ENCODE peak calls at places on chromosomes 11 and 22, in nine cellular contexts. One of them, this sample, is unnamed.

GRCh38 chr11:19458231-19458630 is 217.5 kb upstream of the E2F8 start:
- DNase-seq in stimulated activated CD8-positive, alpha-beta memory T cell treated with anti-CD3 and anti-CD28 coated beads, Interleukin-15, amount 100 ng/mL, for 24 hours: no peak
- DNase-seq in fibroblast of lung: no peak
- DNase-seq in lower lobe of right lung: no peak
- DNase-seq in midbrain: no peak
- DNase-seq in T-helper 1 cell: no peak
- DNase-seq in colonic mucosa: no peak
- DNase-seq in Peyer's patch: no peak
- DNase-seq in stimulated activated CD4-positive, alpha-beta T cell treated with anti-CD3 and anti-CD28 coated beads, Interleukin-12 subunit alpha, Interleukin-12 subunit beta, amount 100 ng/mL, for 48 hours: no peak
- DNase-seq in this sample: no peak

GRCh38 chr22:35315141-35315854 is 15.6 kb downstream of the TOM1 start:
- DNase-seq in midbrain: no peak
- DNase-seq in Peyer's patch: no peak
- DNase-seq in stimulated activated CD8-positive, alpha-beta memory T cell treated with anti-CD3 and anti-CD28 coated beads, Interleukin-15, amount 100 ng/mL, for 24 hours: no peak
- DNase-seq in fibroblast of lung: no peak
- DNase-seq in lower lobe of right lung: no peak
- DNase-seq in colonic mucosa: no peak
- DNase-seq in stimulated activated CD4-positive, alpha-beta T cell treated with anti-CD3 and anti-CD28 coated beads, Interleukin-12 subunit alpha, Interleukin-12 subunit beta, amount 100 ng/mL, for 48 hours: no peak
- DNase-seq in T-helper 1 cell: no peak
- DNase-seq in this sample: no peak

GRCh38 chr22:44994399-44995281 is 15.2 kb downstream of the PHF21B start:
- DNase-seq in T-helper 1 cell: no peak
- DNase-seq in stimulated activated CD4-positive, alpha-beta T cell treated with anti-CD3 and anti-CD28 coated beads, Interleukin-12 subunit alpha, Interleukin-12 subunit beta, amount 100 ng/mL, for 48 hours: no peak
- DNase-seq in midbrain: no peak
- DNase-seq in lower lobe of right lung: no peak
- DNase-seq in stimulated activated CD8-positive, alpha-beta memory T cell treated with anti-CD3 and anti-CD28 coated beads, Interleukin-15, amount 100 ng/mL, for 24 hours: no peak
- DNase-seq in Peyer's patch: no peak
- DNase-seq in colonic mucosa: no peak
- DNase-seq in fibroblast of lung: no peak
- DNase-seq in this sample: no peak

GRCh38 chr11:134560066-134560465 is 148.0 kb upstream of the B3GAT1 start:
- DNase-seq in midbrain: no peak
- DNase-seq in colonic mucosa: no peak
- DNase-seq in T-helper 1 cell: no peak
- DNase-seq in fibroblast of lung: no peak
- DNase-seq in Peyer's patch: no peak
- DNase-seq in stimulated activated CD8-positive, alpha-beta memory T cell treated with anti-CD3 and anti-CD28 coated beads, Interleukin-15, amount 100 ng/mL, for 24 hours: no peak
- DNase-seq in stimulated activated CD4-positive, alpha-beta T cell treated with anti-CD3 and anti-CD28 coated beads, Interleukin-12 subunit alpha, Interleukin-12 subunit beta, amount 100 ng/mL, for 48 hours: no peak
- DNase-seq in lower lobe of right lung: no peak
- DNase-seq in this sample: no peak

GRCh38 chr11:125348141-125348651 is 147.9 kb downstream of the FEZ1 start:
- DNase-seq in colonic mucosa: no peak
- DNase-seq in lower lobe of right lung: peak
- DNase-seq in T-helper 1 cell: no peak
- DNase-seq in fibroblast of lung: no peak
- DNase-seq in stimulated activated CD8-positive, alpha-beta memory T cell treated with anti-CD3 and anti-CD28 coated beads, Interleukin-15, amount 100 ng/mL, for 24 hours: no peak
- DNase-seq in Peyer's patch: no peak
- DNase-seq in midbrain: no peak
- DNase-seq in stimulated activated CD4-positive, alpha-beta T cell treated with anti-CD3 and anti-CD28 coated beads, Interleukin-12 subunit alpha, Interleukin-12 subunit beta, amount 100 ng/mL, for 48 hours: no peak
- DNase-seq in this sample: no peak

GRCh38 chr22:43479311-43479710 is 67.5 kb downstream of the MPPED1 start:
- DNase-seq in T-helper 1 cell: no peak
- DNase-seq in colonic mucosa: no peak
- DNase-seq in stimulated activated CD8-positive, alpha-beta memory T cell treated with anti-CD3 and anti-CD28 coated beads, Interleukin-15, amount 100 ng/mL, for 24 hours: no peak
- DNase-seq in midbrain: no peak
- DNase-seq in Peyer's patch: no peak
- DNase-seq in fibroblast of lung: no peak
- DNase-seq in lower lobe of right lung: no peak
- DNase-seq in stimulated activated CD4-positive, alpha-beta T cell treated with anti-CD3 and anti-CD28 coated beads, Interleukin-12 subunit alpha, Interleukin-12 subunit beta, amount 100 ng/mL, for 48 hours: no peak
- DNase-seq in this sample: no peak

GRCh38 chr11:107576497-107577086 is 11.1 kb upstream of the ALKBH8 start:
- DNase-seq in stimulated activated CD8-positive, alpha-beta memory T cell treated with anti-CD3 and anti-CD28 coated beads, Interleukin-15, amount 100 ng/mL, for 24 hours: no peak
- DNase-seq in fibroblast of lung: peak
- DNase-seq in stimulated activated CD4-positive, alpha-beta T cell treated with anti-CD3 and anti-CD28 coated beads, Interleukin-12 subunit alpha, Interleukin-12 subunit beta, amount 100 ng/mL, for 48 hours: no peak
- DNase-seq in midbrain: peak
- DNase-seq in Peyer's patch: peak
- DNase-seq in colonic mucosa: peak
- DNase-seq in T-helper 1 cell: peak
- DNase-seq in lower lobe of right lung: no peak
- DNase-seq in this sample: peak

GRCh38 chr11:33449798-33450197 is 192.6 kb downstream of the HIPK3 start:
- DNase-seq in fibroblast of lung: peak
- DNase-seq in T-helper 1 cell: no peak
- DNase-seq in colonic mucosa: no peak
- DNase-seq in stimulated activated CD8-positive, alpha-beta memory T cell treated with anti-CD3 and anti-CD28 coated beads, Interleukin-15, amount 100 ng/mL, for 24 hours: no peak
- DNase-seq in lower lobe of right lung: no peak
- DNase-seq in midbrain: no peak
- DNase-seq in Peyer's patch: no peak
- DNase-seq in stimulated activated CD4-positive, alpha-beta T cell treated with anti-CD3 and anti-CD28 coated beads, Interleukin-12 subunit alpha, Interleukin-12 subunit beta, amount 100 ng/mL, for 48 hours: no peak
- DNase-seq in this sample: no peak

GRCh38 chr11:111954154-111954553 is 17.0 kb downstream of the DIXDC1 start:
- DNase-seq in T-helper 1 cell: no peak
- DNase-seq in stimulated activated CD8-positive, alpha-beta memory T cell treated with anti-CD3 and anti-CD28 coated beads, Interleukin-15, amount 100 ng/mL, for 24 hours: no peak
- DNase-seq in midbrain: no peak
- DNase-seq in stimulated activated CD4-positive, alpha-beta T cell treated with anti-CD3 and anti-CD28 coated beads, Interleukin-12 subunit alpha, Interleukin-12 subunit beta, amount 100 ng/mL, for 48 hours: no peak
- DNase-seq in lower lobe of right lung: no peak
- DNase-seq in colonic mucosa: no peak
- DNase-seq in Peyer's patch: no peak
- DNase-seq in fibroblast of lung: no peak
- DNase-seq in this sample: no peak

GRCh38 chr22:27632451-27633295 is 168.9 kb downstream of the MN1 start:
- DNase-seq in stimulated activated CD4-positive, alpha-beta T cell treated with anti-CD3 and anti-CD28 coated beads, Interleukin-12 subunit alpha, Interleukin-12 subunit beta, amount 100 ng/mL, for 48 hours: no peak
- DNase-seq in stimulated activated CD8-positive, alpha-beta memory T cell treated with anti-CD3 and anti-CD28 coated beads, Interleukin-15, amount 100 ng/mL, for 24 hours: no peak
- DNase-seq in T-helper 1 cell: no peak
- DNase-seq in midbrain: no peak
- DNase-seq in Peyer's patch: no peak
- DNase-seq in lower lobe of right lung: no peak
- DNase-seq in colonic mucosa: no peak
- DNase-seq in fibroblast of lung: peak
- DNase-seq in this sample: no peak

GRCh38 chr22:20752104-20752741 is 21.7 kb upstream of the SERPIND1 start:
- DNase-seq in midbrain: no peak
- DNase-seq in colonic mucosa: no peak
- DNase-seq in Peyer's patch: no peak
- DNase-seq in T-helper 1 cell: no peak
- DNase-seq in stimulated activated CD4-positive, alpha-beta T cell treated with anti-CD3 and anti-CD28 coated beads, Interleukin-12 subunit alpha, Interleukin-12 subunit beta, amount 100 ng/mL, for 48 hours: no peak
- DNase-seq in fibroblast of lung: no peak
- DNase-seq in stimulated activated CD8-positive, alpha-beta memory T cell treated with anti-CD3 and anti-CD28 coated beads, Interleukin-15, amount 100 ng/mL, for 24 hours: no peak
- DNase-seq in lower lobe of right lung: no peak
- DNase-seq in this sample: no peak

GRCh38 chr11:72773291-72773690 is 20.6 kb downstream of the STARD10 start:
- DNase-seq in colonic mucosa: no peak
- DNase-seq in stimulated activated CD8-positive, alpha-beta memory T cell treated with anti-CD3 and anti-CD28 coated beads, Interleukin-15, amount 100 ng/mL, for 24 hours: no peak
- DNase-seq in stimulated activated CD4-positive, alpha-beta T cell treated with anti-CD3 and anti-CD28 coated beads, Interleukin-12 subunit alpha, Interleukin-12 subunit beta, amount 100 ng/mL, for 48 hours: no peak
- DNase-seq in T-helper 1 cell: no peak
- DNase-seq in Peyer's patch: no peak
- DNase-seq in midbrain: no peak
- DNase-seq in lower lobe of right lung: no peak
- DNase-seq in fibroblast of lung: peak
- DNase-seq in this sample: no peak

GRCh38 chr11:110472858-110473257 is 43.1 kb downstream of the FDX1 start:
- DNase-seq in stimulated activated CD4-positive, alpha-beta T cell treated with anti-CD3 and anti-CD28 coated beads, Interleukin-12 subunit alpha, Interleukin-12 subunit beta, amount 100 ng/mL, for 48 hours: no peak
- DNase-seq in T-helper 1 cell: no peak
- DNase-seq in fibroblast of lung: peak
- DNase-seq in Peyer's patch: no peak
- DNase-seq in lower lobe of right lung: no peak
- DNase-seq in midbrain: no peak
- DNase-seq in stimulated activated CD8-positive, alpha-beta memory T cell treated with anti-CD3 and anti-CD28 coated beads, Interleukin-15, amount 100 ng/mL, for 24 hours: no peak
- DNase-seq in colonic mucosa: no peak
- DNase-seq in this sample: no peak

GRCh38 chr11:113553905-113554304 is 78.7 kb upstream of the DRD2 start:
- DNase-seq in T-helper 1 cell: no peak
- DNase-seq in colonic mucosa: no peak
- DNase-seq in Peyer's patch: no peak
- DNase-seq in lower lobe of right lung: no peak
- DNase-seq in midbrain: no peak
- DNase-seq in fibroblast of lung: peak
- DNase-seq in stimulated activated CD4-positive, alpha-beta T cell treated with anti-CD3 and anti-CD28 coated beads, Interleukin-12 subunit alpha, Interleukin-12 subunit beta, amount 100 ng/mL, for 48 hours: no peak
- DNase-seq in stimulated activated CD8-positive, alpha-beta memory T cell treated with anti-CD3 and anti-CD28 coated beads, Interleukin-15, amount 100 ng/mL, for 24 hours: no peak
- DNase-seq in this sample: no peak

GRCh38 chr11:134050541-134051383 is 18.1 kb upstream of the JAM3 start:
- DNase-seq in fibroblast of lung: no peak
- DNase-seq in stimulated activated CD4-positive, alpha-beta T cell treated with anti-CD3 and anti-CD28 coated beads, Interleukin-12 subunit alpha, Interleukin-12 subunit beta, amount 100 ng/mL, for 48 hours: peak
- DNase-seq in stimulated activated CD8-positive, alpha-beta memory T cell treated with anti-CD3 and anti-CD28 coated beads, Interleukin-15, amount 100 ng/mL, for 24 hours: peak
- DNase-seq in Peyer's patch: peak
- DNase-seq in T-helper 1 cell: peak
- DNase-seq in colonic mucosa: peak
- DNase-seq in lower lobe of right lung: peak
- DNase-seq in midbrain: peak
- DNase-seq in this sample: peak

GRCh38 chr11:69352181-69352580 is 58.2 kb downstream of the MYEOV start:
- DNase-seq in stimulated activated CD4-positive, alpha-beta T cell treated with anti-CD3 and anti-CD28 coated beads, Interleukin-12 subunit alpha, Interleukin-12 subunit beta, amount 100 ng/mL, for 48 hours: no peak
- DNase-seq in midbrain: no peak
- DNase-seq in lower lobe of right lung: no peak
- DNase-seq in fibroblast of lung: peak
- DNase-seq in Peyer's patch: no peak
- DNase-seq in T-helper 1 cell: no peak
- DNase-seq in stimulated activated CD8-positive, alpha-beta memory T cell treated with anti-CD3 and anti-CD28 coated beads, Interleukin-15, amount 100 ng/mL, for 24 hours: no peak
- DNase-seq in colonic mucosa: peak
- DNase-seq in this sample: no peak

GRCh38 chr11:17760102-17761029 is 25.8 kb downstream of the KCNC1 start:
- DNase-seq in Peyer's patch: no peak
- DNase-seq in T-helper 1 cell: no peak
- DNase-seq in stimulated activated CD8-positive, alpha-beta memory T cell treated with anti-CD3 and anti-CD28 coated beads, Interleukin-15, amount 100 ng/mL, for 24 hours: no peak
- DNase-seq in colonic mucosa: peak
- DNase-seq in stimulated activated CD4-positive, alpha-beta T cell treated with anti-CD3 and anti-CD28 coated beads, Interleukin-12 subunit alpha, Interleukin-12 subunit beta, amount 100 ng/mL, for 48 hours: no peak
- DNase-seq in midbrain: no peak
- DNase-seq in lower lobe of right lung: no peak
- DNase-seq in fibroblast of lung: peak
- DNase-seq in this sample: peak

GRCh38 chr11:62556102-62556871 is 9.7 kb upstream of the AHNAK start:
- DNase-seq in Peyer's patch: peak
- DNase-seq in midbrain: peak
- DNase-seq in stimulated activated CD8-positive, alpha-beta memory T cell treated with anti-CD3 and anti-CD28 coated beads, Interleukin-15, amount 100 ng/mL, for 24 hours: no peak
- DNase-seq in T-helper 1 cell: peak
- DNase-seq in fibroblast of lung: peak
- DNase-seq in colonic mucosa: peak
- DNase-seq in lower lobe of right lung: peak
- DNase-seq in stimulated activated CD4-positive, alpha-beta T cell treated with anti-CD3 and anti-CD28 coated beads, Interleukin-12 subunit alpha, Interleukin-12 subunit beta, amount 100 ng/mL, for 48 hours: peak
- DNase-seq in this sample: no peak

GRCh38 chr11:116563028-116563712 is 209.6 kb downstream of the BUD13 start:
- DNase-seq in Peyer's patch: no peak
- DNase-seq in T-helper 1 cell: no peak
- DNase-seq in fibroblast of lung: peak
- DNase-seq in midbrain: peak
- DNase-seq in colonic mucosa: no peak
- DNase-seq in lower lobe of right lung: peak
- DNase-seq in stimulated activated CD8-positive, alpha-beta memory T cell treated with anti-CD3 and anti-CD28 coated beads, Interleukin-15, amount 100 ng/mL, for 24 hours: no peak
- DNase-seq in stimulated activated CD4-positive, alpha-beta T cell treated with anti-CD3 and anti-CD28 coated beads, Interleukin-12 subunit alpha, Interleukin-12 subunit beta, amount 100 ng/mL, for 48 hours: no peak
- DNase-seq in this sample: no peak

GRCh38 chr11:35290876-35291275 is 128.5 kb downstream of the SLC1A2 start:
- DNase-seq in midbrain: no peak
- DNase-seq in T-helper 1 cell: no peak
- DNase-seq in fibroblast of lung: no peak
- DNase-seq in stimulated activated CD4-positive, alpha-beta T cell treated with anti-CD3 and anti-CD28 coated beads, Interleukin-12 subunit alpha, Interleukin-12 subunit beta, amount 100 ng/mL, for 48 hours: no peak
- DNase-seq in colonic mucosa: no peak
- DNase-seq in lower lobe of right lung: no peak
- DNase-seq in stimulated activated CD8-positive, alpha-beta memory T cell treated with anti-CD3 and anti-CD28 coated beads, Interleukin-15, amount 100 ng/mL, for 24 hours: no peak
- DNase-seq in Peyer's patch: no peak
- DNase-seq in this sample: no peak

GRCh38 chr11:5174934-5175333 is 20.4 kb upstream of the OR52A1 start:
- DNase-seq in midbrain: no peak
- DNase-seq in colonic mucosa: no peak
- DNase-seq in stimulated activated CD8-positive, alpha-beta memory T cell treated with anti-CD3 and anti-CD28 coated beads, Interleukin-15, amount 100 ng/mL, for 24 hours: no peak
- DNase-seq in fibroblast of lung: no peak
- DNase-seq in stimulated activated CD4-positive, alpha-beta T cell treated with anti-CD3 and anti-CD28 coated beads, Interleukin-12 subunit alpha, Interleukin-12 subunit beta, amount 100 ng/mL, for 48 hours: no peak
- DNase-seq in T-helper 1 cell: no peak
- DNase-seq in Peyer's patch: no peak
- DNase-seq in lower lobe of right lung: no peak
- DNase-seq in this sample: no peak

GRCh38 chr11:36340909-36341308 is 44.8 kb downstream of the PRR5L start:
- DNase-seq in T-helper 1 cell: no peak
- DNase-seq in Peyer's patch: no peak
- DNase-seq in lower lobe of right lung: no peak
- DNase-seq in fibroblast of lung: no peak
- DNase-seq in midbrain: no peak
- DNase-seq in stimulated activated CD8-positive, alpha-beta memory T cell treated with anti-CD3 and anti-CD28 coated beads, Interleukin-15, amount 100 ng/mL, for 24 hours: no peak
- DNase-seq in stimulated activated CD4-positive, alpha-beta T cell treated with anti-CD3 and anti-CD28 coated beads, Interleukin-12 subunit alpha, Interleukin-12 subunit beta, amount 100 ng/mL, for 48 hours: no peak
- DNase-seq in colonic mucosa: no peak
- DNase-seq in this sample: no peak

GRCh38 chr11:94845622-94846021 is 77.5 kb downstream of the AMOTL1 start:
- DNase-seq in stimulated activated CD4-positive, alpha-beta T cell treated with anti-CD3 and anti-CD28 coated beads, Interleukin-12 subunit alpha, Interleukin-12 subunit beta, amount 100 ng/mL, for 48 hours: no peak
- DNase-seq in colonic mucosa: no peak
- DNase-seq in T-helper 1 cell: no peak
- DNase-seq in midbrain: no peak
- DNase-seq in stimulated activated CD8-positive, alpha-beta memory T cell treated with anti-CD3 and anti-CD28 coated beads, Interleukin-15, amount 100 ng/mL, for 24 hours: no peak
- DNase-seq in lower lobe of right lung: peak
- DNase-seq in Peyer's patch: no peak
- DNase-seq in fibroblast of lung: peak
- DNase-seq in this sample: no peak

GRCh38 chr22:20565079-20565734 is 57.8 kb downstream of the MED15 start:
- DNase-seq in Peyer's patch: no peak
- DNase-seq in stimulated activated CD8-positive, alpha-beta memory T cell treated with anti-CD3 and anti-CD28 coated beads, Interleukin-15, amount 100 ng/mL, for 24 hours: no peak
- DNase-seq in fibroblast of lung: no peak
- DNase-seq in colonic mucosa: no peak
- DNase-seq in T-helper 1 cell: no peak
- DNase-seq in midbrain: no peak
- DNase-seq in lower lobe of right lung: no peak
- DNase-seq in stimulated activated CD4-positive, alpha-beta T cell treated with anti-CD3 and anti-CD28 coated beads, Interleukin-12 subunit alpha, Interleukin-12 subunit beta, amount 100 ng/mL, for 48 hours: no peak
- DNase-seq in this sample: no peak

GRCh38 chr11:134069426-134069921 is 602 bp downstream of the JAM3 start:
- DNase-seq in T-helper 1 cell: no peak
- DNase-seq in fibroblast of lung: peak
- DNase-seq in colonic mucosa: no peak
- DNase-seq in lower lobe of right lung: no peak
- DNase-seq in stimulated activated CD8-positive, alpha-beta memory T cell treated with anti-CD3 and anti-CD28 coated beads, Interleukin-15, amount 100 ng/mL, for 24 hours: no peak
- DNase-seq in midbrain: peak
- DNase-seq in Peyer's patch: no peak
- DNase-seq in stimulated activated CD4-positive, alpha-beta T cell treated with anti-CD3 and anti-CD28 coated beads, Interleukin-12 subunit alpha, Interleukin-12 subunit beta, amount 100 ng/mL, for 48 hours: no peak
- DNase-seq in this sample: no peak

GRCh38 chr22:44926124-44926475 is 83.7 kb downstream of the PHF21B start:
- DNase-seq in lower lobe of right lung: peak
- DNase-seq in stimulated activated CD8-positive, alpha-beta memory T cell treated with anti-CD3 and anti-CD28 coated beads, Interleukin-15, amount 100 ng/mL, for 24 hours: no peak
- DNase-seq in Peyer's patch: no peak
- DNase-seq in midbrain: no peak
- DNase-seq in colonic mucosa: no peak
- DNase-seq in T-helper 1 cell: no peak
- DNase-seq in stimulated activated CD4-positive, alpha-beta T cell treated with anti-CD3 and anti-CD28 coated beads, Interleukin-12 subunit alpha, Interleukin-12 subunit beta, amount 100 ng/mL, for 48 hours: no peak
- DNase-seq in fibroblast of lung: no peak
- DNase-seq in this sample: no peak

GRCh38 chr22:22422629-22423112 is 85.9 kb downstream of the ZNF280B start:
- DNase-seq in midbrain: peak
- DNase-seq in lower lobe of right lung: peak
- DNase-seq in Peyer's patch: peak
- DNase-seq in colonic mucosa: peak
- DNase-seq in stimulated activated CD8-positive, alpha-beta memory T cell treated with anti-CD3 and anti-CD28 coated beads, Interleukin-15, amount 100 ng/mL, for 24 hours: peak
- DNase-seq in T-helper 1 cell: peak
- DNase-seq in fibroblast of lung: peak
- DNase-seq in stimulated activated CD4-positive, alpha-beta T cell treated with anti-CD3 and anti-CD28 coated beads, Interleukin-12 subunit alpha, Interleukin-12 subunit beta, amount 100 ng/mL, for 48 hours: peak
- DNase-seq in this sample: peak